ENCODE peak calls at places on chromosomes 2 and 18, in four cellular contexts. Y, T, O and L are unnamed samples. For H3K4me1, the result is how much of the 10 kb centered on the place peaks cover.

GRCh38 chr2:19176977-19177376 is 181.4 kb downstream of the OSR1 start:
- DNase-seq in O (no peak), T (no peak), Y (no peak), L (no peak)

GRCh38 chr2:230155359-230155758 is 64.4 kb downstream of the SP110 start:
- DNase-seq in O (no peak), Y (no peak), T (no peak), L (no peak)

GRCh38 chr18:42578781-42579180 is 536.7 kb downstream of the RIT2 start:
- DNase-seq in Y (no peak), O (no peak), T (no peak), L (no peak)

GRCh38 chr18:27366151-27366550 is 181.0 kb upstream of the CHST9 start:
- DNase-seq in O (no peak), Y (no peak), T (no peak), L (no peak)

GRCh38 chr2:88760819-88761598 is 69.5 kb downstream of the RPIA start:
- DNase-seq in T (no peak), O (no peak), Y (no peak), L (no peak)

GRCh38 chr2:137380610-137381009 is 583.7 kb upstream of the HNMT start:
- DNase-seq in T (no peak), O (no peak), Y (no peak), L (no peak)

GRCh38 chr2:46485002-46485401 is 5.6 kb downstream of the TMEM247 start:
- DNase-seq in Y (no peak), O (peak), T (no peak), L (no peak)

GRCh38 chr2:165055081-165055879 is 100.0 kb upstream of the SLC38A11 start:
- DNase-seq in O (no peak), T (no peak), Y (no peak), L (no peak)

GRCh38 chr2:43142921-43143438 is 83.4 kb downstream of the ZFP36L2 start:
- DNase-seq in Y (no peak), O (no peak), T (no peak), L (peak)

GRCh38 chr2:177622516-177622915 is 229.9 kb downstream of the AGPS start:
- DNase-seq in O (no peak), T (peak), Y (no peak), L (no peak)

GRCh38 chr2:71460056-71460455 is 6.7 kb downstream of the DYSF start:
- DNase-seq in T (no peak), Y (no peak), O (no peak), L (no peak)

GRCh38 chr2:171491292-171491691 is 31.0 kb upstream of the CYBRD1 start:
- DNase-seq in O (no peak), Y (no peak), T (no peak), L (no peak)

GRCh38 chr2:103823847-103824246 is 1030.1 kb upstream of the POU3F3 start:
- DNase-seq in O (no peak), Y (no peak), T (no peak), L (no peak)

GRCh38 chr2:239138610-239139009 is 262.2 kb downstream of the HDAC4 start:
- DNase-seq in O (no peak), T (peak), Y (no peak), L (no peak)

GRCh38 chr2:72864500-72864899 is 22.7 kb upstream of the SPR start:
- DNase-seq in T (no peak), O (no peak), Y (no peak), L (no peak)

GRCh38 chr2:64634338-64635267 is 19.1 kb downstream of the SERTAD2 start:
- DNase-seq in O (no peak), T (no peak), Y (no peak), L (no peak)

GRCh38 chr2:127663566-127664064 is 11.7 kb downstream of the LIMS2 start:
- DNase-seq in O (peak), Y (no peak), T (no peak), L (no peak)

GRCh38 chr18:76827205-76827885 is 5.0 kb downstream of the ZNF236 start:
- DNase-seq in T (no peak), Y (no peak), O (no peak), L (no peak)

GRCh38 chr2:69715964-69716363 is 26.0 kb upstream of the ANXA4 start:
- DNase-seq in T (no peak), Y (no peak), O (no peak), L (no peak)

GRCh38 chr2:2698182-2699116 is 367.4 kb upstream of the MYT1L start:
- DNase-seq in T (peak), O (no peak), Y (no peak), L (peak)

GRCh38 chr2:71455741-71456569 is 2.6 kb downstream of the DYSF start:
- DNase-seq in Y (no peak), O (no peak), T (peak), L (no peak)

GRCh38 chr2:236171213-236172201 is 3.3 kb upstream of the GBX2 start:
- DNase-seq in T (peak), O (peak), Y (no peak), L (no peak)

GRCh38 chr2:141437521-141437920 is 693.3 kb downstream of the LRP1B start:
- DNase-seq in T (no peak), O (no peak), Y (no peak), L (no peak)

GRCh38 chr2:118202707-118203303 is 114.5 kb downstream of the INSIG2 start:
- DNase-seq in Y (peak), O (peak), T (peak), L (peak)

GRCh38 chr2:28164280-28164801 is 228.3 kb upstream of the FOSL2 start:
- DNase-seq in Y (no peak), O (no peak), T (no peak), L (no peak)

GRCh38 chr2:66433945-66434678 is 813 bp upstream of the MEIS1 start:
- DNase-seq in O (peak), T (peak), Y (no peak), L (no peak)

GRCh38 chr2:15636972-15637785 is 45.5 kb downstream of the DDX1 start:
- DNase-seq in T (peak), O (no peak), Y (peak), L (peak)

GRCh38 chr18:23135679-23136325 is 517 bp downstream of the CABLES1 start:
- DNase-seq in T (peak), Y (peak), O (peak), L (no peak)

GRCh38 chr18:23134780-23135678 is at the start of gene CABLES1:
- DNase-seq in T (peak), O (peak), Y (peak), L (no peak)

GRCh38 chr18:23131693-23132319 is 3.5 kb upstream of the CABLES1 start:
- DNase-seq in Y (peak), O (no peak), T (peak), L (peak)

GRCh38 chr18:23136326-23137092 is 1.2 kb downstream of the CABLES1 start:
- DNase-seq in T (peak), O (peak), Y (no peak), L (no peak)

GRCh38 chr18:23133860-23134779 is 1.2 kb upstream of the CABLES1 start:
- DNase-seq in O (peak), Y (peak), T (peak), L (no peak)
- H3K4me3 ChIP-seq in O (peak), Y (peak), T (peak), L (no peak)

DNA sequence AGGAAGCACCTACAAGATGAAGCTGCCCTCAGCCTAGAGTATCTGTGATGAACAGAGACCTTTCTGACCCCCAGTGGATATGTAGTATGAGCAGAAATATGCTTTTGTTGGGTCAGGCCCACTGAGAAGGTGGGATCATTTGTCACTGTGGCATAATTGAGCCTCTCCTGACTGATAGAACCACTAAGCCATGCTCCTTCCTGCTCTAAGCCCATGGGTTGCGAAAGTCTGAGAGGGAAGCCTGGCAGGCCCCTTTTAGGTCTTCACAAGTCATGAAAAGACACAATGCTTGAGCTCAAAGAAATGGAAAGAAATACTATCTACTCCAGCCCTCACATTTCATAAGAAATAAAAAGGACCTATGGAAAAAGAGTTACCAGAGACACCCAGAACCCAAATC is 127.7 kb downstream of the TNS1 start:
- DNase-seq in O (no peak), T (no peak), Y (no peak), L (no peak)
- H3K4me1 ChIP-seq in O (under half), T (under half), Y (under half), L (under half)

GRCh38 chr2:106961328-106961727 is 75.4 kb upstream of the ST6GAL2 start:
- DNase-seq in T (no peak), Y (no peak), O (no peak), L (no peak)
- H3K4me3 ChIP-seq in T (no peak), Y (no peak), O (no peak), L (no peak)

DNA sequence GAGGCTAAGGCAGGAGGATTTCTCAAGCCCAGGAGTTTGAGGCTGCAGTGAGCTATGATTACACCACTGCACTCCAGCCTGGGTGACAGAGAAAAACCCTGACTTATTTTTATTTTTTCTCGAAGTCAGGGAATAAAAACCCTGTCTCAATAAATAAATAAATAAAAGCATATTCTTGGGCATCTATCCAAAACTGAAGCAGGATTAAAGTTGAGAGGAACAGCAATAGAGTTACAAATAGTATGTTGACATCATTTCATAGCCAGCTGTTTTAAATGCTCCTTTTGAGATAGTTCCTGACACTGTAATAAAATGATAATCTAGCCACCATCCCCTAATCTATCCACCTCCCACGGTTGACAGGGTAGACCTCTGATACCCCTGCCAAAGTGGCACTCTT is 42.3 kb upstream of the LPIN2 start:
- DNase-seq in T (no peak), Y (no peak), O (no peak), L (no peak)
- H3K4me1 ChIP-seq in T (under half), Y (under half), O (under half), L (under half)

GRCh38 chr2:22991844-22992243 is 393.1 kb upstream of the KLHL29 start:
- DNase-seq in Y (no peak), T (peak), O (no peak), L (peak)
- H3K4me3 ChIP-seq in Y (no peak), T (no peak), O (no peak), L (no peak)